ENCODE peak calls at places on chromosome 19, in four cellular contexts. P, S, N and L are unnamed samples.

GRCh38 chr19:24054044-24054935 is 32.7 kb upstream of the ZNF254 start:
- DNase-seq in S (no peak), P (no peak), N (peak; percentile 68), L (no peak)

GRCh38 chr19:34220472-34221063 is 33.8 kb upstream of the GARRE1 start:
- DNase-seq in N (peak; percentile 78), P (peak; percentile 53), S (peak; percentile 41), L (no peak)

GRCh38 chr19:55559684-55560083 is 14.3 kb upstream of the SBK3 start:
- DNase-seq in N (no peak), S (no peak), P (no peak), L (no peak)

GRCh38 chr19:57688011-57688763 is 6.4 kb downstream of the ZNF551 start:
- DNase-seq in N (no peak), P (no peak), S (no peak), L (no peak)

GRCh38 chr19:30450101-30450500 is 77.9 kb downstream of the ZNF536 start:
- DNase-seq in N (no peak), S (no peak), P (no peak), L (no peak)

GRCh38 chr19:6357995-6358394 is 3.3 kb upstream of the CLPP start:
- DNase-seq in N (no peak), S (no peak), P (no peak), L (no peak)

GRCh38 chr19:38721977-38722773 is 22.1 kb downstream of the CAPN12 start:
- DNase-seq in P (no peak), N (no peak), S (no peak), L (no peak)

GRCh38 chr19:58033741-58034475 is at the start of gene ZSCAN1:
- DNase-seq in P (no peak), S (no peak), N (peak; percentile 14), L (peak; percentile 48)

GRCh38 chr19:9856609-9857008 is 21.5 kb downstream of the PIN1 start:
- DNase-seq in S (no peak), N (no peak), P (no peak), L (no peak)

GRCh38 chr19:17806945-17807344 is 12.0 kb downstream of the B3GNT3 start:
- DNase-seq in N (no peak), S (no peak), P (no peak), L (no peak)

GRCh38 chr19:3075605-3076431 is 13.5 kb upstream of the TLE5 start:
- DNase-seq in S (peak; percentile 86), N (no peak), P (peak; percentile 86), L (no peak)

GRCh38 chr19:6551607-6552450 is 21.0 kb downstream of the TNFSF9 start:
- DNase-seq in P (peak; percentile 86), S (peak; percentile 80), N (peak; percentile 63), L (no peak)

GRCh38 chr19:13195678-13196077 is 45.5 kb downstream of the IER2 start:
- DNase-seq in P (peak; percentile 69), S (peak; percentile 77), N (no peak), L (no peak)
- TF ChIP-seq CTCF in P (peak; percentile 78), S (peak; percentile 40), N (no peak), L (peak; percentile 12)

GRCh38 chr19:42093505-42093904 is 17.5 kb downstream of the ZNF574 start:
- DNase-seq in S (no peak), N (no peak), P (no peak), L (no peak)

GRCh38 chr19:42090687-42091086 is 14.7 kb downstream of the ZNF574 start:
- DNase-seq in P (no peak), S (peak; percentile 45), N (no peak), L (no peak)

GRCh38 chr19:42091300-42092266 is 15.6 kb downstream of the ZNF574 start:
- DNase-seq in P (no peak), N (peak; percentile 65), S (no peak), L (no peak)

GRCh38 chr19:42089772-42090171 is 13.8 kb downstream of the ZNF574 start:
- DNase-seq in S (no peak), N (no peak), P (no peak), L (no peak)

DNA sequence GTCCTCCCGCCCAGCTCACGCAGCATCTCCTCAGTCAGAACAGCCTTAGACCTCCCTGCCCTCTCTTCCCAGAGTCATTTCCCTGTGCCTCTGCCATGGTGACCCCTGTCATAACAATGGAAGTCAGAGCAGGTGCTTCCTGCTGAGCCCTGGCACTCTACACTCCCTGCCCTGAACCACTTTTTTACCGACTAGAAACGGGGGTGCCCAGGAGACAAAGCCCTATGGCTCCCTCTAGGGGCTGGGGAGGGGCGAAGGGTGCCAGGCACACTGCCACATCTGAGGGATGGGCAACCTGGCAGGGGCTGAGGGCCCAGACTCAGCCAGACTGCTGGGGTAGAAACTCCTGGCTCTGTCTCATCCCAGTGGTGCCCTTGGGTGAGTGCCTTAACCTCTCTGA is 16.4 kb downstream of the ZNF574 start:
- DNase-seq in S (peak; percentile 57), P (no peak), N (no peak), L (no peak)
- TF ChIP-seq CTCF in S (peak; percentile 52), P (peak; percentile 55), N (peak; percentile 44), L (peak; percentile 65)

GRCh38 chr19:40717880-40718773 is 1.2 kb downstream of the ITPKC start:
- DNase-seq in S (no peak), N (no peak), P (no peak), L (no peak)

GRCh38 chr19:40716031-40716654 is 543 bp downstream of the COQ8B start:
- DNase-seq in N (no peak), S (peak; percentile 46), P (no peak), L (peak; percentile 82)

GRCh38 chr19:40716655-40717324 is at the start of the genes COQ8B and ITPKC:
- DNase-seq in S (peak; percentile 99), P (peak; percentile 98), N (peak; percentile 97), L (peak; percentile 87)

GRCh38 chr19:40718774-40719391 is 2.0 kb downstream of the ITPKC start:
- DNase-seq in S (peak; percentile 40), N (peak; percentile 44), P (no peak), L (no peak)

DNA sequence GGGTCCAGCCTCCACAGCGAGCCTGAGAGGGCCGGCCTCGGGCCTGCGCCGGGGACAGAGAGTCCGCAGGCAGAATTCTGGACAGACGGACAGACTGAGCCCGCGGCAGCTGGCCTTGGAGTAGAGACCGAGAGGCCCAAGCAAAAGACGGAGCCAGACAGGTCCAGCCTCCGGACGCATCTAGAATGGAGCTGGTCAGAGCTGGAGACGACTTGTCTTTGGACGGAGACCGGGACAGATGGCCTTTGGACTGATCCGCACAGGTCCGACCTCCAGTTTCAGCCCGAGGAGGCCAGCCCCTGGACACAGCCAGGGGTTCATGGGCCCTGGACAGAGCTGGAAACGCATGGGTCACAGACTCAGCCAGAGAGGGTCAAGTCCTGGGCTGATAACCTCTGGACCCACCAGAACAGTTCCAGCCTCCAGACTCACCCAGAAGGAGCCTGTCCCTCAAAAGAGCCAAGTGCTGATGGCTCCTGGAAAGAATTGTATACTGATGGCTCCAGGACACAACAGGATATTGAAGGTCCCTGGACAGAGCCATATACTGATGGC is 490 bp downstream of the ITPKC start:
- DNase-seq in S (no peak), P (no peak), N (no peak), L (no peak)
- TF ChIP-seq CTCF in S (no peak), P (no peak), N (no peak), L (no peak)

GRCh38 chr19:50371914-50372475 is 4.3 kb upstream of the NR1H2 start:
- DNase-seq in P (no peak), N (no peak), S (no peak), L (no peak)

GRCh38 chr19:50365434-50366306 is at the start of gene NAPSA:
- DNase-seq in N (no peak), S (no peak), P (no peak), L (no peak)

GRCh38 chr19:50368649-50369570 is 3.5 kb upstream of the NAPSA start:
- DNase-seq in S (peak; percentile 81), N (peak; percentile 93), P (peak; percentile 84), L (peak; percentile 46)
- TF ChIP-seq CTCF in S (peak; percentile 79), N (peak; percentile 75), P (peak; percentile 86), L (peak; percentile 80)

GRCh38 chr19:44845286-44845611 is 848 bp upstream of the NECTIN2 start:
- DNase-seq in S (no peak), N (no peak), P (no peak), L (no peak)
- TF ChIP-seq CTCF in S (no peak), N (no peak), P (no peak), L (no peak)

DNA sequence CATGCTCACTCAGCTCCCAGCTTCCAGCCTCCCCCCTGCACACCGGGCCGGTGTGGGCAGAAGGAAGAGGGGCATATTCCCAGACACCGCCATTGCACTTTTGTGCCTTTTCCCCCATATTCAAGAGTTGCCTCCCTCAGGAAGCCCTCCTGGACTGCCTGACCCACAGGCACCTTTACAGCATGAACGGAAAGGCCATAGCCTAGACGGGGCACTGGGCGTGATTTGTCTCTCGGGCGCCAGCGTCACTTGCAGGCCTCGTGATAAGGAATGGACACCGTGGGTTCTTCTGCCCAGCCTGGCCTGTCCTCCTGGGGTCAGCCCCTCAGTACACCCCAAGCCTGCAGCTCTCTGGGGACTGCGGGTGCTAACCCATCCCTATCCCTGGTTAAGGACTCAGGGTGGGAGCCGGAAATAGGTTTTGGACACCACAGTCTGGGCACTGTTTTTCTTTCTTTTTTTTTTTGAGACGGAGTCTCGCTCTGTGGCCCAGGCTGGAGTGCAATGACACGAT is 933 bp upstream of the UQCR11 start:
- DNase-seq in P (no peak), N (no peak), S (peak; percentile 52), L (no peak)
- TF ChIP-seq CTCF in P (no peak), N (no peak), S (no peak), L (no peak)

GRCh38 chr19:16188521-16188920 is 3.3 kb downstream of the FAM32A start:
- DNase-seq in S (no peak), P (no peak), N (no peak), L (no peak)

GRCh38 chr19:16190198-16190597 is 5.0 kb downstream of the FAM32A start:
- DNase-seq in S (no peak), P (no peak), N (no peak), L (no peak)

GRCh38 chr19:16193466-16193865 is 4.2 kb upstream of the AP1M1 start:
- DNase-seq in N (no peak), S (no peak), P (no peak), L (peak; percentile 52)

GRCh38 chr19:16190736-16191135 is 5.5 kb downstream of the FAM32A start:
- DNase-seq in N (no peak), P (no peak), S (no peak), L (no peak)

DNA sequence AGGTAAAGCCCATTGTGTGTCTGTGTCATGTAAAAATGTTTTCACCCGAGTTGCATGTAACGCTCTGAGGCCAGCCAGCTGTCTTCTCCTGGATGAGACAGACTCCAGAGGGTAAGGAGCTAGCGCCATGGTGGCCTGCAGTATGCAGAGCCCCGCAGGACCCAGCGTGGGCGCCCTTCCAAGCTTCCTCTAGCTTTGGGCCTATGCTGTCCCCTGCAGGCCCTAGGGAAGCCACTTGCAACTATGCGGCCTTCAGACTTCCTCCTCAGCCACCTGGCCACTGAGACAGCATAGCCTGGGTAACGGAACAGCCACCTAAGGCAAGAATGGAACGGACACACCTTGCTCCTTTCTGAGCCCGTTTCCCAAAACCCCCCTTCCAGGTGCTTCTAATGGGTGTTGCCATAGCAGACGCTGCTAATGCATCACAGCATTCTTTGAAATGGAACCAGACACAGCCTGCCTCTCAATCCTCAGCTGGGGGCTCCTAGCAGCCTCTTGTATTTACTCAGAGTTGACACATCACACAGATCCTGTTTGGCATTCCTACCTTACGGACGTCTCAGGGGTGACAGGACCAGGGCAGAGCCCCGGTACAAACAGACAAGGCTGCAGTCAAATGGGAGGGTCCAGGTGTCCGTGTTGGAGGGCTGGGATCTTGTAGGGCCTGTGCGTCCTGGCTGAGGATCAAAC is 6.2 kb downstream of the FAM32A start:
- DNase-seq in P (no peak), N (no peak), S (no peak), L (no peak)
- TF ChIP-seq CTCF in P (no peak), N (no peak), S (no peak), L (no peak)

GRCh38 chr19:11361037-11361770 is 6.0 kb downstream of the PLPPR2 start:
- DNase-seq in N (no peak), P (no peak), S (no peak), L (no peak)
- TF ChIP-seq CTCF in N (no peak), P (no peak), S (no peak), L (no peak)

GRCh38 chr19:35792312-35792711 is 16.9 kb downstream of the ARHGAP33 start:
- DNase-seq in S (no peak), N (no peak), P (no peak), L (no peak)
- TF ChIP-seq CTCF in S (no peak), N (no peak), P (no peak), L (no peak)